ENCODE peak calls at places on chromosomes 13 and 19, in four cellular contexts. N, Y, D and W are unnamed samples.

GRCh38 chr19:48680436-48681126 is 7.8 kb upstream of the NTN5 start:
- DNase-seq in D (no peak), N (no peak), Y (no peak), W (no peak)

GRCh38 chr19:5799247-5800241 is 5.3 kb upstream of the NRTN start:
- DNase-seq in D (no peak), Y (peak; percentile 92), N (no peak), W (no peak)

GRCh38 chr19:55259540-55260210 is 858 bp upstream of the PPP6R1 start:
- DNase-seq in Y (no peak), N (no peak), D (no peak), W (no peak)

GRCh38 chr19:54209748-54210494 is 9.3 kb downstream of the RPS9 start:
- DNase-seq in D (peak; percentile 98), Y (peak; percentile 80), N (no peak), W (peak; percentile 61)

GRCh38 chr13:76991432-76991795 is 467 bp upstream of the CLN5 start:
- DNase-seq in Y (peak; percentile 8), N (no peak), D (no peak), W (no peak)

GRCh38 chr19:4376991-4377781 is 23.2 kb downstream of the SH3GL1 start:
- DNase-seq in N (no peak), D (no peak), Y (no peak), W (no peak)

GRCh38 chr13:87356314-87356713 is 314.9 kb upstream of the SLITRK5 start:
- DNase-seq in N (no peak), D (no peak), Y (no peak), W (no peak)

GRCh38 chr19:39078436-39079200 is 5.5 kb upstream of the ACP7 start:
- DNase-seq in Y (no peak), D (peak; percentile 30), N (no peak), W (no peak)

GRCh38 chr19:42386974-42387707 is 3.0 kb downstream of the CNFN start:
- DNase-seq in D (peak; percentile 63), N (peak; percentile 89), Y (peak; percentile 86), W (peak; percentile 86)

GRCh38 chr19:2294377-2295335 is 12.7 kb upstream of the PEAK3 start:
- DNase-seq in Y (no peak), D (no peak), N (no peak), W (no peak)

GRCh38 chr13:74794147-74794546 is 659.9 kb upstream of the KLF12 start:
- DNase-seq in N (no peak), D (no peak), Y (no peak), W (no peak)

GRCh38 chr19:51551673-51552440 is 19.2 kb upstream of the ZNF175 start:
- DNase-seq in Y (peak; percentile 9), N (no peak), D (no peak), W (no peak)

GRCh38 chr19:41588497-41589209 is 12.7 kb downstream of the CEACAM21 start:
- DNase-seq in D (peak; percentile 15), N (peak; percentile 69), Y (peak; percentile 29), W (peak; percentile 34)

GRCh38 chr19:1449467-1450442 is at the start of gene APC2:
- DNase-seq in Y (peak; percentile 96), N (peak; percentile 86), D (no peak), W (peak; percentile 78)

GRCh38 chr13:72346716-72347115 is 380.7 kb downstream of the MZT1 start:
- DNase-seq in D (peak; percentile 20), Y (no peak), N (no peak), W (no peak)

GRCh38 chr19:604355-604754 is 14.7 kb downstream of the HCN2 start:
- DNase-seq in N (no peak), D (no peak), Y (peak; percentile 86), W (peak; percentile 30)

GRCh38 chr19:47020992-47021496 is 1.4 kb downstream of the NPAS1 start:
- DNase-seq in N (peak; percentile 34), Y (peak; percentile 55), D (no peak), W (no peak)

GRCh38 chr13:41352935-41353801 is 42.1 kb downstream of the NAA16 start:
- DNase-seq in Y (peak; percentile 35), D (peak; percentile 35), N (no peak), W (peak; percentile 34)

GRCh38 chr19:10812902-10813404 is 23.1 kb downstream of the TMED1 start:
- DNase-seq in Y (peak; percentile 85), N (no peak), D (no peak), W (no peak)

GRCh38 chr19:57800696-57801095 is 14.0 kb downstream of the ZNF552 start:
- DNase-seq in D (no peak), N (no peak), Y (no peak), W (no peak)

GRCh38 chr13:49956131-49956530 is 20.0 kb upstream of the SPRYD7 start:
- DNase-seq in N (no peak), D (no peak), Y (no peak), W (no peak)

GRCh38 chr19:9849786-9850185 is 14.7 kb downstream of the PIN1 start:
- DNase-seq in N (no peak), Y (no peak), D (no peak), W (no peak)

GRCh38 chr19:10412257-10412977 is 7.9 kb upstream of the PDE4A start:
- DNase-seq in Y (no peak), D (no peak), N (no peak), W (no peak)

GRCh38 chr13:101262306-101262705 is 154.0 kb downstream of the NALCN start:
- DNase-seq in Y (no peak), D (no peak), N (no peak), W (no peak)

GRCh38 chr19:35587326-35587725 is 1.4 kb downstream of the PMIS2 start:
- DNase-seq in D (no peak), Y (no peak), N (no peak), W (peak; percentile 2)

GRCh38 chr13:48644141-48644540 is 9.6 kb upstream of the CYSLTR2 start:
- DNase-seq in D (no peak), Y (no peak), N (no peak), W (no peak)

GRCh38 chr19:5154129-5154798 is 185.4 kb downstream of the KDM4B start:
- DNase-seq in D (peak; percentile 52), N (peak; percentile 90), Y (peak; percentile 79), W (peak; percentile 66)

GRCh38 chr13:100395698-100396373 is 192.8 kb downstream of the GGACT start:
- DNase-seq in N (no peak), D (no peak), Y (no peak), W (no peak)

GRCh38 chr13:82747948-82748347 is 1134.3 kb downstream of the SLITRK1 start:
- DNase-seq in D (no peak), N (no peak), Y (no peak), W (no peak)

GRCh38 chr13:20475927-20476691 is 49.5 kb downstream of the CRYL1 start:
- DNase-seq in D (no peak), Y (no peak), N (peak; percentile 39), W (peak; percentile 21)

GRCh38 chr19:49975051-49975450 is 14.1 kb upstream of the SIGLEC11 start:
- DNase-seq in N (no peak), D (no peak), Y (no peak), W (no peak)

GRCh38 chr19:56142087-56142787 is 1.1 kb downstream of the ZNF444 start:
- DNase-seq in D (peak; percentile 97), N (no peak), Y (no peak), W (no peak)

GRCh38 chr13:44301639-44302015 is 72.0 kb upstream of the SERP2 start:
- DNase-seq in D (no peak), N (no peak), Y (no peak), W (no peak)

GRCh38 chr13:44299544-44299943 is 74.1 kb upstream of the SERP2 start:
- DNase-seq in Y (no peak), N (no peak), D (no peak), W (no peak)

GRCh38 chr13:44302233-44302632 is 71.4 kb upstream of the SERP2 start:
- DNase-seq in Y (no peak), D (no peak), N (no peak), W (no peak)

GRCh38 chr13:44299142-44299541 is 74.5 kb upstream of the SERP2 start:
- DNase-seq in D (no peak), Y (no peak), N (no peak), W (no peak)

DNA sequence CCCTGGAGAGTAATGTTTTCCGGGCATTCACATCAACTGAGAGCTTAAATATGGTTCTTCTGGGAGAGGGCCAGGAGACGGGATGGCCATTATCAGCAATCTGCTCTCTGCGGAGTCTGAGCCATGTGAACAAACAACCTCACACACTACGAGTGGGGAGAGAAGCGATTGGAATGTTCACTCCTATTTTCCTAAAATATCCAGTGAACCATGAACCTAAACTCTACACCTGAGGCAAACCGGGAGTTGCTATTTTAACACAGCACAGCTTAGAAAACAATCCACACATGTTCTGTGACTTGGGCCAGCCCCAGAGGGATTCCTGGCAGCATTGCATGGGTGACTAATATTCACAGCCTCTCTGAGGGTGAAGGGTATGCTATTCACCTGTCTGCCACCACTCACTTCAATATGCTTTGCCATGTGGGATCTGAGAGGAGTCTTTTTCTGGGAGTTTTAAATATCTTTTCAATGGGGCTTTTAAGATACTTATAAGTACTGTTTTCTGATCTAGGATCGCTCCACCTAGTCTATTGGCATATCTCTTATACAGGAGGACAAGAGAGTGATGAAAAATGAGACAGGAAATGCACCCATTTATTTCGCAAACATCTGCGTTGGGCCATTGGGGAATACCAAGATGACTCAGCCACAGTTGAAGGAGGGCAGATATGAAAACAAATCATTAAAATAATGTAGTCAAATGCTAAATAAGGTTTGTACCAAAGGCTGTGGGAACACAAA is 72.6 kb upstream of the SERP2 start:
- DNase-seq in D (no peak), Y (no peak), N (no peak), W (no peak)
- TF ChIP-seq ELF4 in D (no peak), Y (no peak), N (no peak), W (no peak)

GRCh38 chr13:114104626-114105350 is 27.6 kb downstream of the RASA3 start:
- DNase-seq in Y (no peak), D (no peak), N (peak; percentile 7), W (no peak)
- TF ChIP-seq ELF4 in Y (no peak), D (no peak), N (no peak), W (no peak)

DNA sequence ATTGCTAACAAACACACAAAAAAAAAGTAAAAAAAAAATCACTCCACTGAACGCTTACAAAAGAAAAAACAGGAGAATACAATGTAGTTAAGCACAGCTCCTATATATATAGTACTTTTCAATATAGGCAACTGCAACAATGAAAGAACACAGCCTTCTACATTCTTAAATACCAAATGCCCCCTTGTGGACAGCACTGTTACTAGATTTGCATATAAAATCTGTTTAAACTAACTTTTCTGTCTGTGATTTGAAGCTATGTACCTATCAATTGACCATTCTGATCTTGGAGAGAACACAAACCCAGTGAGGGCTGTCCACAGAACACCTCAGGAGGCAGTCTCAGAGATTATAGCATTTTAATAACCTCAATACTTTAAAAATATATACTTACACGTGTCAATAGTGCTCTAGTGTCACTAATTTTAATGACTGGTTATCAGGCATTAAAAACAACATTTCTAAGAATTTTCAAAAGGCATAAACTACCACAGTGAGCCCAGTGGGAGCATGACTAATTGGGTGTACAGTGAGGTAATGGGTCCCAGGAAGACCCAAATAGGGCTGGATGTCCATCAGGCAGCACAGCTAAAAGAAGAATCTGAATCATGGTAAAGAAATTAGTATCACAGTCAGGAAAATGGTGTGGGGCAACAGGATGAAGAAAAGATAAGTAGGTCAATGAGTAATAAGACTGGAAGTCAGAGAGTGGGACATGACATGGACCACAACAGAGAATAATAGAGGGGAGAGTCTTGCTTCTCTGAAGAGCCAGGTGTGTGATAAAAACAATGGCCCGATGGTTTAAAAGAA is 22.2 kb downstream of the CCDC169 start:
- DNase-seq in N (no peak), Y (no peak), D (peak; percentile 50), W (peak; percentile 36)
- TF ChIP-seq ELF4 in N (no peak), Y (no peak), D (no peak), W (no peak)

GRCh38 chr19:13187419-13187818 is 37.2 kb downstream of the IER2 start:
- DNase-seq in N (no peak), D (no peak), Y (no peak), W (no peak)

GRCh38 chr19:13195678-13196077 is 45.5 kb downstream of the IER2 start:
- DNase-seq in N (peak; percentile 87), D (peak; percentile 80), Y (peak; percentile 51), W (peak; percentile 49)

GRCh38 chr19:13189600-13189999 is 39.4 kb downstream of the IER2 start:
- DNase-seq in D (peak; percentile 40), Y (no peak), N (no peak), W (no peak)

GRCh38 chr19:13190781-13191540 is 40.8 kb downstream of the IER2 start:
- DNase-seq in N (no peak), Y (peak; percentile 53), D (peak; percentile 90), W (no peak)
- TF ChIP-seq ELF4 in N (no peak), Y (no peak), D (no peak), W (no peak)